ENCODE peak calls at places on chromosomes 12 and 14, in seven cellular contexts. S is K562, U is stomach, E is GM12878, T is upper lobe of left lung, W is sigmoid colon, Y is HepG2. N is an unnamed sample.

GRCh38 chr14:100081997-100082625 is 16.9 kb downstream of the EVL start:
- DNase-seq in S (no peak), U (no peak), E (no peak), T (no peak), W (no peak), Y (no peak), N (no peak)

GRCh38 chr14:83425138-83425537 is 1891.5 kb upstream of the SEL1L start:
- DNase-seq in S (no peak), U (no peak), E (no peak), T (no peak), W (no peak), Y (no peak), N (no peak)

GRCh38 chr12:62647586-62647985 is 181.0 kb downstream of the MON2 start:
- DNase-seq in S (no peak), U (no peak), E (no peak), T (no peak), W (peak), Y (no peak), N (no peak)

GRCh38 chr14:21735639-21736307 is 62.2 kb upstream of the OR4E1 start:
- DNase-seq in S (no peak), U (no peak), E (no peak), T (no peak), W (no peak), Y (no peak), N (no peak)

GRCh38 chr12:7190268-7191055 is 976 bp downstream of the PEX5 start:
- DNase-seq in S (no peak), U (no peak), E (no peak), T (peak), W (peak), Y (peak), N (peak)

GRCh38 chr12:127588224-127588623 is 678.7 kb upstream of the TMEM132C start:
- DNase-seq in S (no peak), U (no peak), E (no peak), T (no peak), W (no peak), Y (no peak), N (no peak)

GRCh38 chr12:51714666-51715065 is 123.6 kb downstream of the SCN8A start:
- DNase-seq in S (no peak), U (no peak), E (no peak), T (no peak), W (no peak), Y (no peak), N (no peak)

GRCh38 chr12:68641138-68641537 is 30.4 kb downstream of the RAP1B start:
- DNase-seq in S (no peak), U (no peak), E (peak), T (no peak), W (no peak), Y (no peak), N (peak)

GRCh38 chr12:31117203-31118011 is 43.7 kb downstream of the DDX11 start:
- DNase-seq in S (peak), U (peak), E (no peak), T (no peak), W (no peak), Y (peak), N (peak)

GRCh38 chr12:53062011-53062961 is 12.4 kb downstream of the TNS2 start:
- DNase-seq in S (no peak), U (no peak), E (no peak), T (no peak), W (no peak), Y (no peak), N (no peak)

GRCh38 chr12:50633950-50634349 is 129.2 kb downstream of the DIP2B start:
- DNase-seq in S (no peak), U (no peak), E (no peak), T (no peak), W (no peak), Y (no peak), N (no peak)

GRCh38 chr12:81863406-81863805 is 104.3 kb upstream of the PPFIA2 start:
- DNase-seq in S (no peak), U (no peak), E (no peak), T (no peak), W (no peak), Y (no peak), N (no peak)

GRCh38 chr14:77124345-77125274 is 17.0 kb downstream of the ZDHHC22 start:
- DNase-seq in S (peak), U (peak), E (no peak), T (peak), W (no peak), Y (no peak), N (peak)

GRCh38 chr14:32426596-32427408 is 97.7 kb downstream of the AKAP6 start:
- DNase-seq in S (no peak), U (no peak), E (no peak), T (no peak), W (no peak), Y (no peak), N (no peak)

GRCh38 chr12:54555670-54556257 is 6.4 kb downstream of the PDE1B start:
- DNase-seq in S (no peak), U (no peak), E (no peak), T (no peak), W (no peak), Y (no peak), N (no peak)

GRCh38 chr12:34340534-34341361 is 318.5 kb downstream of the ALG10 start:
- DNase-seq in S (no peak), U (no peak), E (no peak), T (no peak), W (no peak), Y (no peak), N (no peak)

GRCh38 chr12:8697476-8698131 is at the start of gene RIMKLB:
- DNase-seq in S (peak), U (peak), E (no peak), T (peak), W (peak), Y (no peak), N (peak)

GRCh38 chr14:71361874-71362273 is 454.6 kb downstream of the PCNX1 start:
- DNase-seq in S (no peak), U (no peak), E (no peak), T (no peak), W (no peak), Y (no peak), N (no peak)

GRCh38 chr14:26281280-26281998 is 316.4 kb downstream of the NOVA1 start:
- DNase-seq in S (peak), U (no peak), E (no peak), T (peak), W (no peak), Y (peak), N (no peak)

GRCh38 chr12:3004655-3005565 is 45.7 kb downstream of the TEAD4 start:
- DNase-seq in S (no peak), U (no peak), E (no peak), T (no peak), W (no peak), Y (no peak), N (no peak)

GRCh38 chr12:118124333-118124874 is 11.5 kb upstream of the PEBP1 start:
- DNase-seq in S (no peak), U (no peak), E (no peak), T (no peak), W (no peak), Y (peak), N (no peak)

GRCh38 chr14:80315681-80316080 is 104.4 kb upstream of the DIO2 start:
- DNase-seq in S (no peak), U (no peak), E (no peak), T (no peak), W (no peak), Y (no peak), N (no peak)

GRCh38 chr14:35969310-35969709 is 143.2 kb downstream of the BRMS1L start:
- DNase-seq in S (no peak), U (no peak), E (no peak), T (no peak), W (no peak), Y (no peak), N (no peak)

GRCh38 chr12:104115587-104115975 is 22.4 kb downstream of the NFYB start:
- DNase-seq in S (no peak), U (no peak), E (no peak), T (no peak), W (no peak), Y (no peak), N (no peak)

GRCh38 chr12:50637870-50638481 is 125.9 kb upstream of the ATF1 start:
- DNase-seq in S (no peak), U (no peak), E (no peak), T (no peak), W (no peak), Y (peak), N (no peak)

GRCh38 chr12:58296818-58297217 is 355.5 kb downstream of the ATP23 start:
- DNase-seq in S (no peak), U (no peak), E (no peak), T (no peak), W (no peak), Y (no peak), N (no peak)

GRCh38 chr12:12715459-12716150 is 1.6 kb upstream of the CDKN1B start:
- DNase-seq in S (no peak), U (no peak), E (no peak), T (no peak), W (no peak), Y (no peak), N (peak)

GRCh38 chr14:96409701-96410100 is 17.8 kb downstream of the AK7 start:
- DNase-seq in S (no peak), U (peak), E (no peak), T (no peak), W (no peak), Y (peak), N (no peak)

GRCh38 chr12:121795029-121795977 is 1.8 kb upstream of the RHOF start:
- DNase-seq in S (peak), U (peak), E (no peak), T (peak), W (peak), Y (peak), N (peak)

GRCh38 chr12:121799175-121799841 is 4.5 kb upstream of the SETD1B start:
- DNase-seq in S (peak), U (peak), E (no peak), T (peak), W (peak), Y (peak), N (peak)

GRCh38 chr12:121797937-121798801 is 4.7 kb upstream of the RHOF start:
- DNase-seq in S (no peak), U (peak), E (no peak), T (no peak), W (peak), Y (no peak), N (peak)

GRCh38 chr12:121798807-121799174 is 5.0 kb upstream of the SETD1B start:
- DNase-seq in S (no peak), U (no peak), E (no peak), T (no peak), W (no peak), Y (no peak), N (peak)

DNA sequence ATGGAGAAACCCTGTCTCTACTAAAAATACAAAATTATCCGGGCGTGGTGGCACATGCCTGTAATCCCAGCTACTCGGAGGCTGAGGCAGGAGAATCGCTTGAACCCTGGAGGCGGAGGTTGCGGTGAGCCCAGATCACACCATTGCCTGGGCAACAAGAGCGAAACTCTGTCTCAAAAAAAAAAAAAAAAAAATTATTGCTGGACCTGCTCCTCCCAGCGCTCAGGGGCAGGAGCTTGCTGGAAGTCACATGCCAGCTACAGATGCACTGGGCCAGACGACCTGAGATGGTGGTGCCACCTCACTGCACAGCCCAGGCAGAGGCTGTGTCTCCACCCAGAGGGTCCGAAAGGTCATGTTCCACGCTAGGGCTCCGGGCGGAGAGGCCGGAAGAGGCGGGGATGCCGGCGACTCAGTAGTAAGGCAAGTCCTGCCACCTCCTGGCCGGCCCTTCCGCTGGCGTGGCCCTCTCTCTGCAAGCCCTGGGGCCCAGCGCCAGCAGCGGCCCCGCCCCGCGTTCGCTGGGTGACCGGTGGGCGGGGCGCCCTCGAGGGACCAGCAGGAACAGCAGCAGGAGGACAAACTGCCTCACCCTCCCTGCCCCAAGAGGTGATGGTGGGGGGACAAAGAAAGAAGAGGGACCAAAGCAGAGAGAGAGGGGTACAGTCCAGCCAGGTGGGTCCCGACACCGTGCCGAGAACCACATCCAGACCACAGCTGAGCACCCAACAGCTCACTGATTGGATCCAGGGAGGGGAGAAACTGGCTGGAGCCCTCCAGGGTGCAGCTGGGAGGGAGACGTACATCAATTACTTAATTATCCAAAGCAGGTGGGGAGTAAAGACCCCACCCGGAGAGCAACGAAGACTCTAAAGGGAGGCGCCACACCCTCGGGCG is 3.6 kb upstream of the RHOF start:
- DNase-seq in S (peak), U (peak), E (no peak), T (peak), W (peak), Y (peak), N (peak)
- TF ChIP-seq EP300 in S (no peak), U (no peak), E (no peak), T (peak), W (no peak), Y (peak), N (peak)

GRCh38 chr14:50717826-50718225 is 49.7 kb upstream of the SAV1 start:
- DNase-seq in S (no peak), U (no peak), E (no peak), T (no peak), W (no peak), Y (no peak), N (no peak)
- TF ChIP-seq POLR2AphosphoS5 in S (no peak), U (no peak), E (no peak), T (no peak), W (no peak), Y (no peak), N (no peak)

GRCh38 chr12:28191690-28192089 is 1.4 kb downstream of the CCDC91 start:
- DNase-seq in S (peak), U (no peak), E (no peak), T (no peak), W (no peak), Y (no peak), N (peak)

GRCh38 chr12:28189774-28190320 is 409 bp upstream of the CCDC91 start:
- DNase-seq in S (no peak), U (no peak), E (no peak), T (no peak), W (no peak), Y (no peak), N (no peak)

GRCh38 chr12:28192145-28192544 is 1.9 kb downstream of the CCDC91 start:
- DNase-seq in S (peak), U (no peak), E (no peak), T (no peak), W (no peak), Y (no peak), N (no peak)

GRCh38 chr12:28190321-28191017 is at the start of gene CCDC91:
- DNase-seq in S (peak), U (peak), E (peak), T (peak), W (peak), Y (peak), N (peak)

GRCh38 chr12:28191018-28191595 is 851 bp downstream of the CCDC91 start:
- DNase-seq in S (peak), U (no peak), E (no peak), T (no peak), W (no peak), Y (no peak), N (peak)
- TF ChIP-seq POLR2A in S (no peak), U (no peak), E (no peak), T (no peak), W (no peak), Y (no peak), N (no peak)

GRCh38 chr12:89975578-89975977 is 266.9 kb upstream of the ATP2B1 start:
- DNase-seq in S (no peak), U (no peak), E (no peak), T (no peak), W (no peak), Y (no peak), N (no peak)
- TF ChIP-seq EP300 in S (no peak), U (no peak), E (no peak), T (no peak), W (no peak), Y (no peak), N (no peak)

DNA sequence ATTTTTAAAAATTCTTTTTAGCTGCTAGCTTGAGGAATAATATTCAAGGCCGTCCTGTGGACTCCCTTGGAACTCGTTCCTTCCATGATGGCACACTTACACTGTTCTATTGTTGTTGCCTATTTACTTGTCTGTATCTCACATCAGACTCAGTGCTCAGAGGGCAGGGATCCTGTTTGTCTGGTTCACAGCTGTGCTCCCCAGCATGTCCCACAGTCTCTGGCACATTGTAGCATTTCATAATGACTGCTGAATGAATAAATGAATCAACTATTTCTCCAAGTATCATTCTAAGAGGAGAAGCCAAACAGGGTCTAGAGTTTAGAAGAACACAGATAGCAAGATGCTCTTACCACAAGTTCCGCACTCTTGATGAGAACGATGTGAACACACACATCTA is 48.0 kb downstream of the NTN4 start:
- DNase-seq in S (no peak), U (no peak), E (no peak), T (no peak), W (no peak), Y (no peak), N (no peak)
- TF ChIP-seq POLR2AphosphoS5 in S (no peak), U (no peak), E (no peak), T (no peak), W (no peak), Y (no peak), N (no peak)